ENCODE peak calls at places on chromosomes 4 and X, in seven cellular contexts. One of them, this sample, is unnamed.

GRCh38 chr4:148310756-148311155 is 131.5 kb downstream of the NR3C2 start:
- DNase-seq in right atrium auricular region: no peak
- DNase-seq in psoas muscle: no peak
- DNase-seq in right cardiac atrium: no peak
- DNase-seq in body of pancreas: no peak
- DNase-seq in mucosa of descending colon: no peak
- DNase-seq in A549: no peak
- DNase-seq in this sample: no peak

GRCh38 chr4:54719378-54719777 is 61.6 kb downstream of the KIT start:
- DNase-seq in right atrium auricular region: no peak
- DNase-seq in psoas muscle: no peak
- DNase-seq in right cardiac atrium: no peak
- DNase-seq in body of pancreas: no peak
- DNase-seq in mucosa of descending colon: no peak
- DNase-seq in A549: no peak
- DNase-seq in this sample: no peak

GRCh38 chr4:87283151-87283550 is 39.5 kb downstream of the HSD17B13 start:
- DNase-seq in right atrium auricular region: no peak
- DNase-seq in psoas muscle: no peak
- DNase-seq in right cardiac atrium: no peak
- DNase-seq in body of pancreas: no peak
- DNase-seq in mucosa of descending colon: no peak
- DNase-seq in A549: no peak
- DNase-seq in this sample: no peak

GRCh38 chrX:26783512-26784225 is 567.7 kb downstream of the MAGEB5 start:
- DNase-seq in right atrium auricular region: no peak
- DNase-seq in psoas muscle: no peak
- DNase-seq in right cardiac atrium: peak; percentile 17
- DNase-seq in body of pancreas: peak; percentile 52
- DNase-seq in mucosa of descending colon: peak; percentile 9
- DNase-seq in A549: peak; percentile 40
- DNase-seq in this sample: peak; percentile 19

GRCh38 chr4:17165256-17165655 is 266.8 kb upstream of the LDB2 start:
- DNase-seq in right atrium auricular region: no peak
- DNase-seq in psoas muscle: no peak
- DNase-seq in right cardiac atrium: no peak
- DNase-seq in body of pancreas: no peak
- DNase-seq in mucosa of descending colon: no peak
- DNase-seq in A549: no peak
- DNase-seq in this sample: no peak

GRCh38 chrX:55813150-55813549 is 95.6 kb downstream of the RRAGB start:
- DNase-seq in right atrium auricular region: no peak
- DNase-seq in psoas muscle: no peak
- DNase-seq in right cardiac atrium: no peak
- DNase-seq in body of pancreas: no peak
- DNase-seq in mucosa of descending colon: no peak
- DNase-seq in A549: no peak
- DNase-seq in this sample: no peak

GRCh38 chr4:30744957-30745640 is 24.9 kb downstream of the PCDH7 start:
- DNase-seq in right atrium auricular region: no peak
- DNase-seq in psoas muscle: no peak
- DNase-seq in right cardiac atrium: no peak
- DNase-seq in body of pancreas: no peak
- DNase-seq in mucosa of descending colon: no peak
- DNase-seq in A549: no peak
- DNase-seq in this sample: no peak

GRCh38 chr4:138013625-138014024 is 228.5 kb downstream of the SLC7A11 start:
- DNase-seq in right atrium auricular region: no peak
- DNase-seq in psoas muscle: no peak
- DNase-seq in right cardiac atrium: no peak
- DNase-seq in body of pancreas: no peak
- DNase-seq in mucosa of descending colon: no peak
- DNase-seq in A549: no peak
- DNase-seq in this sample: no peak

GRCh38 chrX:125005863-125006262 is 313.8 kb upstream of the TEX13C start:
- DNase-seq in right atrium auricular region: no peak
- DNase-seq in psoas muscle: no peak
- DNase-seq in right cardiac atrium: no peak
- DNase-seq in body of pancreas: no peak
- DNase-seq in mucosa of descending colon: no peak
- DNase-seq in A549: no peak
- DNase-seq in this sample: no peak

GRCh38 chrX:53716328-53717088 is 30.0 kb upstream of the HUWE1 start:
- DNase-seq in right atrium auricular region: no peak
- DNase-seq in psoas muscle: no peak
- DNase-seq in right cardiac atrium: no peak
- DNase-seq in body of pancreas: no peak
- DNase-seq in mucosa of descending colon: peak; percentile 11
- DNase-seq in A549: no peak
- DNase-seq in this sample: no peak

GRCh38 chrX:149302705-149303104 is 202.4 kb downstream of the IDS start:
- DNase-seq in right atrium auricular region: no peak
- DNase-seq in psoas muscle: no peak
- DNase-seq in right cardiac atrium: no peak
- DNase-seq in body of pancreas: no peak
- DNase-seq in mucosa of descending colon: no peak
- DNase-seq in A549: no peak
- DNase-seq in this sample: no peak

GRCh38 chr4:55116450-55116849 is 8.9 kb downstream of the KDR start:
- DNase-seq in right atrium auricular region: no peak
- DNase-seq in psoas muscle: no peak
- DNase-seq in right cardiac atrium: no peak
- DNase-seq in body of pancreas: no peak
- DNase-seq in mucosa of descending colon: no peak
- DNase-seq in A549: no peak
- DNase-seq in this sample: no peak

GRCh38 chr4:6466756-6467381 is 5.5 kb downstream of the PPP2R2C start:
- DNase-seq in right atrium auricular region: peak; percentile 2
- DNase-seq in psoas muscle: no peak
- DNase-seq in right cardiac atrium: no peak
- DNase-seq in body of pancreas: no peak
- DNase-seq in mucosa of descending colon: no peak
- DNase-seq in A549: no peak
- DNase-seq in this sample: no peak

GRCh38 chrX:125826774-125827451 is 339.2 kb downstream of the DCAF12L2 start:
- DNase-seq in right atrium auricular region: no peak
- DNase-seq in psoas muscle: no peak
- DNase-seq in right cardiac atrium: no peak
- DNase-seq in body of pancreas: no peak
- DNase-seq in mucosa of descending colon: no peak
- DNase-seq in A549: no peak
- DNase-seq in this sample: no peak

GRCh38 chrX:112148397-112148796 is 65.8 kb upstream of the TRPC5 start:
- DNase-seq in right atrium auricular region: no peak
- DNase-seq in psoas muscle: no peak
- DNase-seq in right cardiac atrium: no peak
- DNase-seq in body of pancreas: no peak
- DNase-seq in mucosa of descending colon: no peak
- DNase-seq in A549: no peak
- DNase-seq in this sample: no peak

GRCh38 chr4:99790796-99791617 is 25.6 kb upstream of the DAPP1 start:
- DNase-seq in right atrium auricular region: no peak
- DNase-seq in psoas muscle: no peak
- DNase-seq in right cardiac atrium: no peak
- DNase-seq in body of pancreas: no peak
- DNase-seq in mucosa of descending colon: no peak
- DNase-seq in A549: no peak
- DNase-seq in this sample: no peak

GRCh38 chrX:74853255-74853654 is 72.0 kb downstream of the NEXMIF start:
- DNase-seq in right atrium auricular region: no peak
- DNase-seq in psoas muscle: no peak
- DNase-seq in right cardiac atrium: no peak
- DNase-seq in body of pancreas: no peak
- DNase-seq in mucosa of descending colon: no peak
- DNase-seq in A549: no peak
- DNase-seq in this sample: no peak

GRCh38 chr4:26298198-26298950 is 22.4 kb upstream of the RBPJ start:
- DNase-seq in right atrium auricular region: no peak
- DNase-seq in psoas muscle: no peak
- DNase-seq in right cardiac atrium: no peak
- DNase-seq in body of pancreas: no peak
- DNase-seq in mucosa of descending colon: no peak
- DNase-seq in A549: no peak
- DNase-seq in this sample: no peak

GRCh38 chrX:143536176-143536575 is 18.9 kb upstream of the SPANXN3 start:
- DNase-seq in right atrium auricular region: no peak
- DNase-seq in psoas muscle: no peak
- DNase-seq in right cardiac atrium: no peak
- DNase-seq in body of pancreas: peak; percentile 68
- DNase-seq in mucosa of descending colon: no peak
- DNase-seq in A549: no peak
- DNase-seq in this sample: no peak

GRCh38 chr4:79763486-79764075 is 309.4 kb downstream of the ANTXR2 start:
- DNase-seq in right atrium auricular region: no peak
- DNase-seq in psoas muscle: no peak
- DNase-seq in right cardiac atrium: no peak
- DNase-seq in body of pancreas: no peak
- DNase-seq in mucosa of descending colon: no peak
- DNase-seq in A549: no peak
- DNase-seq in this sample: no peak

GRCh38 chr4:101236097-101236496 is 111.2 kb downstream of the PPP3CA start:
- DNase-seq in right atrium auricular region: no peak
- DNase-seq in psoas muscle: no peak
- DNase-seq in right cardiac atrium: no peak
- DNase-seq in body of pancreas: no peak
- DNase-seq in mucosa of descending colon: no peak
- DNase-seq in A549: no peak
- DNase-seq in this sample: no peak

GRCh38 chr4:20496078-20496477 is 204.2 kb upstream of the PACRGL start:
- DNase-seq in right atrium auricular region: no peak
- DNase-seq in psoas muscle: no peak
- DNase-seq in right cardiac atrium: no peak
- DNase-seq in body of pancreas: no peak
- DNase-seq in mucosa of descending colon: no peak
- DNase-seq in A549: no peak
- DNase-seq in this sample: no peak

GRCh38 chr4:113823291-113823659 is 61.7 kb upstream of the CAMK2D start:
- DNase-seq in right atrium auricular region: no peak
- DNase-seq in psoas muscle: no peak
- DNase-seq in right cardiac atrium: no peak
- DNase-seq in body of pancreas: no peak
- DNase-seq in mucosa of descending colon: no peak
- DNase-seq in A549: no peak
- DNase-seq in this sample: no peak
- H3K4me3 ChIP-seq in right atrium auricular region: no peak overlapping the region
- H3K4me3 ChIP-seq in psoas muscle: no peak overlapping the region
- H3K4me3 ChIP-seq in right cardiac atrium: no peak overlapping the region
- H3K4me3 ChIP-seq in body of pancreas: no peak overlapping the region
- H3K4me3 ChIP-seq in mucosa of descending colon: no peak overlapping the region
- H3K4me3 ChIP-seq in A549: no peak overlapping the region
- H3K4me3 ChIP-seq in this sample: no peak overlapping the region

GRCh38 chrX:97860206-97860605 is 976.5 kb downstream of the RPA4 start:
- DNase-seq in right atrium auricular region: no peak
- DNase-seq in psoas muscle: no peak
- DNase-seq in right cardiac atrium: no peak
- DNase-seq in body of pancreas: no peak
- DNase-seq in mucosa of descending colon: no peak
- DNase-seq in A549: no peak
- DNase-seq in this sample: no peak

GRCh38 chrX:97854071-97854470 is 970.4 kb downstream of the RPA4 start:
- DNase-seq in right atrium auricular region: no peak
- DNase-seq in psoas muscle: no peak
- DNase-seq in right cardiac atrium: no peak
- DNase-seq in body of pancreas: no peak
- DNase-seq in mucosa of descending colon: no peak
- DNase-seq in A549: no peak
- DNase-seq in this sample: no peak

GRCh38 chrX:97863261-97863660 is 979.6 kb downstream of the RPA4 start:
- DNase-seq in right atrium auricular region: no peak
- DNase-seq in psoas muscle: no peak
- DNase-seq in right cardiac atrium: no peak
- DNase-seq in body of pancreas: no peak
- DNase-seq in mucosa of descending colon: no peak
- DNase-seq in A549: no peak
- DNase-seq in this sample: no peak

DNA sequence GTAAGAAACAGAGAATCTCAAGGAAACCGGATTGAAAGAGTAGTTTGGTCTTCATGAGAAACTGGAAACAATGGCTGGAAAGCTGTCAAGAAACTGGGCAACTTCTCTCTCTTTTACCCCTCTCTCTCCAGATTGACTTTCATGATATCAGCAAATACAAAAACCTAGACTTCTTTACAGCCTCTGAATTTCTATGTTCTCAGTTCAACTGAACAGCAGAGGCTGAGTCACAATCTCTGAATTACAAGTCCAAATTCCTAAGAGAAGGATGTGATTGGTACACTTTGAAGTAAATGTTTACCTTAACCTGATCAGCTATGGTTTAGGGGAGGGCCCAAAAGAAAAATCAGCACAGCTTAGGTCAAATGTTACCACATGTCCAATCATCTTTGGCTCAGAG is 974.9 kb downstream of the RPA4 start:
- DNase-seq in right atrium auricular region: no peak
- DNase-seq in psoas muscle: no peak
- DNase-seq in right cardiac atrium: no peak
- DNase-seq in body of pancreas: no peak
- DNase-seq in mucosa of descending colon: no peak
- DNase-seq in A549: no peak
- DNase-seq in this sample: no peak
- H3K4me1 ChIP-seq in right atrium auricular region: no peaks in the 10 kb centered on the region
- H3K4me1 ChIP-seq in psoas muscle: no peaks in the 10 kb centered on the region
- H3K4me1 ChIP-seq in right cardiac atrium: no peaks in the 10 kb centered on the region
- H3K4me1 ChIP-seq in body of pancreas: no peaks in the 10 kb centered on the region
- H3K4me1 ChIP-seq in mucosa of descending colon: no peaks in the 10 kb centered on the region
- H3K4me1 ChIP-seq in A549: no peaks in the 10 kb centered on the region
- H3K4me1 ChIP-seq in this sample: no peaks in the 10 kb centered on the region

GRCh38 chr4:121156822-121157769 is 7.0 kb downstream of the TNIP3 start:
- DNase-seq in right atrium auricular region: no peak
- DNase-seq in psoas muscle: peak; percentile 45
- DNase-seq in right cardiac atrium: peak; percentile 61
- DNase-seq in body of pancreas: peak; percentile 30
- DNase-seq in mucosa of descending colon: peak; percentile 53
- DNase-seq in A549: peak; percentile 47
- DNase-seq in this sample: peak; percentile 22
- H3K4me3 ChIP-seq in right atrium auricular region: peak overlapping the region; percentile 24
- H3K4me3 ChIP-seq in psoas muscle: peak overlapping the region; percentile 59
- H3K4me3 ChIP-seq in right cardiac atrium: peak overlapping the region; percentile 58
- H3K4me3 ChIP-seq in body of pancreas: no peak overlapping the region
- H3K4me3 ChIP-seq in mucosa of descending colon: no peak overlapping the region
- H3K4me3 ChIP-seq in A549: peak overlapping the region; percentile 60
- H3K4me3 ChIP-seq in this sample: peak overlapping the region; percentile 49

DNA sequence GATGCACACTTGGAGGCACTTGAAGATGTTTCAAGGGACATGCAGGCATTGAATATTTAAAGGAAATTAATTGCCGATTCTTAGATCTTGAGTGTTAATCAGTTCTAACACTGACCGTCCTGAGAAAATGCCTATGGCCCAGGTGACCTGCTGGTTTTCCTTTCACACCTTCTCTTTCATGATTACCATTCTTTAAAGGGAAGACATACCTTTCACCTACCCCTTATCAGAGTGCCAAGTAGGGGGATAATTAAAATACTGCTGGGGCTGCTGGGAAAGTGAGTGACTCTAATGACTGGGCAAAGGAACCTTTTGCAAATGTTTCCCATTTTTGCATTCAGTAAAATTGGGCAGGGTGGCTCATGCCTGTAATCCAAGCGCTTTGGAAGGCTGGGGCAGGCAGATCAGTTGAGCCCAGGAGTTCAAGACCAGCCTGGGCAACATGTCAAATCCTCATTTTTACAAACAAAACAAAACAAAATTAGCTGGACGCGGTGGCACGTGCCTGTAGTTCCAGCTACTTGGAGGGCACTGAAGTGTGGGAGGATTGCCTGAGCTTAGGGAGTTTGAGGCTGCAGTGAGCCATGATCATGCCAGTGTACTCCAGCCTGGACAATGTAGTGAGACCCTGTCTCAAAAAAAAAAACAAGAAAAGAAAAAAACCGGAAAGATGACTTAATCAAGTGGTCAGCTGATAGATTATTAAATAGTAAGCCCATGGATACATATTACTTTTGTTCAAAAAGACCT is 44.3 kb downstream of the TMEM131L start:
- DNase-seq in right atrium auricular region: no peak
- DNase-seq in psoas muscle: no peak
- DNase-seq in right cardiac atrium: no peak
- DNase-seq in body of pancreas: no peak
- DNase-seq in mucosa of descending colon: no peak
- DNase-seq in A549: no peak
- DNase-seq in this sample: no peak
- H3K4me1 ChIP-seq in right atrium auricular region: no peaks in the 10 kb centered on the region
- H3K4me1 ChIP-seq in psoas muscle: peaks cover 64% of the 10 kb centered on the region
- H3K4me1 ChIP-seq in right cardiac atrium: peaks cover 2% of the 10 kb centered on the region
- H3K4me1 ChIP-seq in body of pancreas: peaks cover 71% of the 10 kb centered on the region
- H3K4me1 ChIP-seq in mucosa of descending colon: peaks cover 6% of the 10 kb centered on the region
- H3K4me1 ChIP-seq in A549: peaks cover 31% of the 10 kb centered on the region
- H3K4me1 ChIP-seq in this sample: no peaks in the 10 kb centered on the region

This sample was measured in BE2C.